ENCODE peak calls at places on chromosomes 3 and 15, in four cellular contexts. D is stimulated activated CD8-positive, alpha-beta memory T cell treated with anti-CD3 and anti-CD28 coated beads, Interleukin-4, amount 100 ng/mL, for 24 hours; S is thyroid gland; V is GM19239. M is an unnamed sample.

GRCh38 chr3:159765860-159766294 is 222.8 kb upstream of the IL12A start:
- DNase-seq in D (no peak), V (no peak), S (no peak), M (no peak)

GRCh38 chr3:5115506-5116162 is 6.5 kb upstream of the ARL8B start:
- DNase-seq in V (no peak), D (no peak), S (no peak), M (no peak)

GRCh38 chr3:72058493-72059081 is 273.6 kb upstream of the PROK2 start:
- DNase-seq in D (no peak), S (peak), V (no peak), M (no peak)

GRCh38 chr3:170690133-170690981 is 104.5 kb upstream of the SLC7A14 start:
- DNase-seq in S (peak), V (peak), D (peak), M (peak)

GRCh38 chr3:43792904-43793303 is 102.2 kb downstream of the ABHD5 start:
- DNase-seq in S (peak), D (no peak), V (no peak), M (no peak)

GRCh38 chr3:148962513-148962912 is 28.8 kb upstream of the GYG1 start:
- DNase-seq in S (no peak), V (no peak), D (no peak), M (no peak)

GRCh38 chr3:58266577-58266976 is 29.0 kb downstream of the ABHD6 start:
- DNase-seq in D (no peak), V (no peak), S (no peak), M (no peak)

GRCh38 chr15:68484696-68485400 is 52.9 kb upstream of the ITGA11 start:
- DNase-seq in D (no peak), S (no peak), V (no peak), M (no peak)

GRCh38 chr3:114005406-114005987 is 50.8 kb downstream of the CCDC191 start:
- DNase-seq in V (no peak), S (peak), D (no peak), M (peak)

GRCh38 chr15:57537072-57537471 is 54.6 kb upstream of the MYZAP start:
- DNase-seq in V (no peak), S (peak), D (no peak), M (no peak)

GRCh38 chr3:106204160-106204868 is 335.5 kb upstream of the CBLB start:
- DNase-seq in D (no peak), V (no peak), S (no peak), M (no peak)

GRCh38 chr3:107217161-107217560 is 160.1 kb upstream of the CCDC54 start:
- DNase-seq in S (no peak), V (no peak), D (no peak), M (no peak)

GRCh38 chr15:70852501-70853269 is 1.3 kb downstream of the LARP6 start:
- DNase-seq in V (no peak), D (no peak), S (peak), M (no peak)

GRCh38 chr15:91424001-91424400 is 323.9 kb downstream of the SV2B start:
- DNase-seq in S (no peak), V (no peak), D (no peak), M (no peak)

GRCh38 chr15:39079296-39079834 is 501.5 kb upstream of the THBS1 start:
- DNase-seq in D (no peak), V (no peak), S (no peak), M (no peak)

GRCh38 chr15:55902975-55903374 is 90.4 kb downstream of the NEDD4 start:
- DNase-seq in D (no peak), V (no peak), S (no peak), M (no peak)

GRCh38 chr3:77147836-77148578 is 108.1 kb downstream of the ROBO2 start:
- DNase-seq in V (no peak), D (no peak), S (no peak), M (no peak)

GRCh38 chr15:63013052-63013808 is 29.3 kb upstream of the TPM1 start:
- DNase-seq in D (no peak), S (no peak), V (no peak), M (no peak)

GRCh38 chr3:72003936-72004335 is 219.0 kb upstream of the PROK2 start:
- DNase-seq in S (no peak), D (no peak), V (no peak), M (no peak)

GRCh38 chr3:64082917-64083587 is 59.8 kb upstream of the PSMD6 start:
- DNase-seq in V (no peak), D (no peak), S (no peak), M (no peak)

GRCh38 chr3:40120816-40121215 is 188.7 kb upstream of the EIF1B start:
- DNase-seq in V (no peak), D (no peak), S (peak), M (no peak)

GRCh38 chr15:68315495-68316007 is 38.0 kb downstream of the FEM1B start:
- DNase-seq in D (no peak), S (no peak), V (no peak), M (peak)

GRCh38 chr3:43055806-43056770 is 49.8 kb downstream of the POMGNT2 start:
- DNase-seq in D (no peak), S (no peak), V (no peak), M (no peak)

GRCh38 chr15:58369261-58369699 is 62.5 kb upstream of the LIPC start:
- DNase-seq in S (peak), V (no peak), D (no peak), M (no peak)

GRCh38 chr15:44633603-44634002 is 29.9 kb downstream of the SPG11 start:
- DNase-seq in V (no peak), S (no peak), D (no peak), M (no peak)

GRCh38 chr3:46496745-46497555 is 826 bp upstream of the RTP3 start:
- DNase-seq in V (peak), S (peak), D (peak), M (no peak)

M was measured in spleen.